ENCODE peak calls at places on chromosomes 4 and X, in five cellular contexts. K, X, M, Y and E are unnamed samples.

GRCh38 chr4:140595065-140595464 is 26.3 kb upstream of the UCP1 start:
- DNase-seq in X (no peak), Y (no peak), M (no peak), K (no peak), E (no peak)

GRCh38 chr4:123597586-123597985 is 201.0 kb downstream of the SPRY1 start:
- DNase-seq in Y (no peak), X (no peak), M (no peak), K (no peak), E (no peak)

GRCh38 chr4:84336964-84337705 is 162.0 kb downstream of the NKX6-1 start:
- DNase-seq in M (no peak), X (no peak), Y (no peak), K (no peak), E (no peak)

GRCh38 chrX:16643160-16643559 is 6.8 kb upstream of the S100G start:
- DNase-seq in Y (no peak), X (no peak), M (no peak), K (no peak), E (no peak)

GRCh38 chrX:72387247-72387646 is 81.5 kb upstream of the CITED1 start:
- DNase-seq in Y (no peak), X (no peak), K (no peak), M (no peak), E (no peak)

GRCh38 chrX:19795289-19795688 is 92.1 kb downstream of the SH3KBP1 start:
- DNase-seq in K (no peak), Y (no peak), X (no peak), M (no peak), E (no peak)

GRCh38 chr4:85986266-85986665 is 373.6 kb downstream of the MAPK10 start:
- DNase-seq in K (no peak), X (no peak), Y (no peak), M (no peak), E (no peak)

GRCh38 chr4:114019276-114019971 is 40.0 kb upstream of the ARSJ start:
- DNase-seq in X (no peak), Y (no peak), K (no peak), M (no peak), E (no peak)

GRCh38 chrX:15946783-15947550 is 92.4 kb upstream of the AP1S2 start:
- DNase-seq in X (no peak), M (no peak), Y (no peak), K (no peak), E (no peak)

GRCh38 chrX:153459976-153460375 is 10.4 kb downstream of the HAUS7 start:
- DNase-seq in M (no peak), K (no peak), X (peak; percentile 19), Y (no peak), E (no peak)

GRCh38 chr4:19693949-19694597 is 557.6 kb upstream of the SLIT2 start:
- DNase-seq in Y (no peak), X (no peak), M (no peak), K (no peak), E (no peak)

GRCh38 chrX:41180194-41180902 is 95.1 kb downstream of the USP9X start:
- DNase-seq in M (no peak), Y (no peak), K (peak; percentile 1), X (no peak), E (peak; percentile 16)

GRCh38 chrX:20042221-20042620 is 51.4 kb upstream of the BCLAF3 start:
- DNase-seq in X (no peak), Y (no peak), M (no peak), K (no peak), E (no peak)

GRCh38 chrX:70433848-70434351 is 10.7 kb upstream of the DLG3 start:
- DNase-seq in Y (peak; percentile 65), M (peak; percentile 85), K (peak; percentile 37), X (peak; percentile 74), E (peak; percentile 65)

GRCh38 chr4:125714845-125715244 is 400.1 kb downstream of the FAT4 start:
- DNase-seq in K (no peak), X (no peak), M (no peak), Y (no peak), E (no peak)

GRCh38 chrX:23435575-23435974 is 100.9 kb downstream of the PTCHD1 start:
- DNase-seq in X (no peak), Y (no peak), K (no peak), M (no peak), E (no peak)

GRCh38 chrX:101417981-101418841 is 10.2 kb downstream of the HNRNPH2 start:
- DNase-seq in M (peak; percentile 88), Y (no peak), K (peak; percentile 32), X (peak; percentile 83), E (peak; percentile 39)

GRCh38 chrX:13254076-13254785 is 65.6 kb downstream of the ATXN3L start:
- DNase-seq in K (no peak), X (no peak), Y (no peak), M (no peak), E (no peak)

GRCh38 chr4:22500128-22500611 is 15.7 kb downstream of the ADGRA3 start:
- DNase-seq in Y (no peak), K (no peak), M (no peak), X (no peak), E (no peak)

GRCh38 chr4:86594559-86595425 is 677 bp downstream of the PTPN13 start:
- DNase-seq in X (peak; percentile 46), M (no peak), Y (no peak), K (peak; percentile 47), E (no peak)